ENCODE peak calls at places on chromosomes 3 and 15, in nine cellular contexts. M, C, Q, Y, U, H, O, G and F are unnamed samples.

GRCh38 chr15:62119224-62119925 is 45.7 kb downstream of the C2CD4B start:
- DNase-seq in M (peak; percentile 97), C (no peak), Q (peak; percentile 36), Y (no peak), U (peak; percentile 23), H (no peak), O (no peak), G (no peak), F (peak; percentile 66)

GRCh38 chr15:49093252-49094105 is 47.2 kb upstream of the SECISBP2L start:
- DNase-seq in M (no peak), C (no peak), Q (no peak), Y (no peak), U (no peak), H (no peak), O (no peak), G (no peak), F (no peak)

GRCh38 chr3:57961828-57962447 is 46.3 kb upstream of the FLNB start:
- DNase-seq in M (peak; percentile 61), C (no peak), Q (no peak), Y (no peak), U (no peak), H (no peak), O (no peak), G (peak; percentile 7), F (no peak)

GRCh38 chr3:43995078-43995928 is 246.4 kb upstream of the TOPAZ1 start:
- DNase-seq in M (no peak), C (no peak), Q (no peak), Y (no peak), U (no peak), H (peak; percentile 77), O (peak; percentile 78), G (peak; percentile 51), F (no peak)

GRCh38 chr3:181265750-181266333 is 276.3 kb upstream of the DNAJC19 start:
- DNase-seq in M (no peak), C (no peak), Q (no peak), Y (no peak), U (no peak), H (no peak), O (no peak), G (peak; percentile 75), F (no peak)

GRCh38 chr3:34793066-34793465 is 846.3 kb upstream of the ARPP21 start:
- DNase-seq in M (no peak), C (no peak), Q (no peak), Y (no peak), U (no peak), H (no peak), O (no peak), G (no peak), F (no peak)

GRCh38 chr3:47636225-47636624 is 57.6 kb upstream of the CSPG5 start:
- DNase-seq in M (no peak), C (no peak), Q (no peak), Y (no peak), U (no peak), H (no peak), O (no peak), G (no peak), F (no peak)

GRCh38 chr15:69656271-69657030 is 203.8 kb downstream of the RPLP1 start:
- DNase-seq in M (no peak), C (peak; percentile 2), Q (peak; percentile 47), Y (no peak), U (no peak), H (no peak), O (no peak), G (no peak), F (no peak)

GRCh38 chr15:92095691-92096090 is 242.2 kb downstream of the SLCO3A1 start:
- DNase-seq in M (no peak), C (no peak), Q (no peak), Y (no peak), U (no peak), H (no peak), O (no peak), G (peak; percentile 68), F (no peak)

GRCh38 chr3:111831840-111832239 is 27.2 kb upstream of the PHLDB2 start:
- DNase-seq in M (no peak), C (no peak), Q (no peak), Y (peak; percentile 66), U (no peak), H (no peak), O (no peak), G (no peak), F (no peak)

GRCh38 chr3:42183991-42184621 is 81.9 kb downstream of the CCK start:
- DNase-seq in M (peak; percentile 11), C (no peak), Q (no peak), Y (no peak), U (no peak), H (no peak), O (no peak), G (no peak), F (no peak)

GRCh38 chr3:56966509-56966908 is 94.0 kb upstream of the SPATA12 start:
- DNase-seq in M (no peak), C (no peak), Q (no peak), Y (no peak), U (no peak), H (no peak), O (no peak), G (no peak), F (no peak)

GRCh38 chr3:68666409-68667193 is 265.7 kb downstream of the TAFA4 start:
- DNase-seq in M (no peak), C (no peak), Q (no peak), Y (no peak), U (no peak), H (no peak), O (no peak), G (no peak), F (no peak)

GRCh38 chr3:150170843-150171513 is 200.3 kb upstream of the PFN2 start:
- DNase-seq in M (peak; percentile 43), C (no peak), Q (no peak), Y (peak; percentile 72), U (no peak), H (no peak), O (no peak), G (peak; percentile 37), F (no peak)

GRCh38 chr15:73927476-73928240 is 1.4 kb downstream of the LOXL1 start:
- DNase-seq in M (peak; percentile 51), C (peak; percentile 68), Q (peak; percentile 78), Y (no peak), U (no peak), H (peak; percentile 82), O (peak; percentile 97), G (peak; percentile 35), F (no peak)

GRCh38 chr3:5806192-5806591 is 618.7 kb downstream of the EDEM1 start:
- DNase-seq in M (no peak), C (no peak), Q (peak; percentile 12), Y (no peak), U (no peak), H (peak; percentile 41), O (no peak), G (no peak), F (no peak)

DNA sequence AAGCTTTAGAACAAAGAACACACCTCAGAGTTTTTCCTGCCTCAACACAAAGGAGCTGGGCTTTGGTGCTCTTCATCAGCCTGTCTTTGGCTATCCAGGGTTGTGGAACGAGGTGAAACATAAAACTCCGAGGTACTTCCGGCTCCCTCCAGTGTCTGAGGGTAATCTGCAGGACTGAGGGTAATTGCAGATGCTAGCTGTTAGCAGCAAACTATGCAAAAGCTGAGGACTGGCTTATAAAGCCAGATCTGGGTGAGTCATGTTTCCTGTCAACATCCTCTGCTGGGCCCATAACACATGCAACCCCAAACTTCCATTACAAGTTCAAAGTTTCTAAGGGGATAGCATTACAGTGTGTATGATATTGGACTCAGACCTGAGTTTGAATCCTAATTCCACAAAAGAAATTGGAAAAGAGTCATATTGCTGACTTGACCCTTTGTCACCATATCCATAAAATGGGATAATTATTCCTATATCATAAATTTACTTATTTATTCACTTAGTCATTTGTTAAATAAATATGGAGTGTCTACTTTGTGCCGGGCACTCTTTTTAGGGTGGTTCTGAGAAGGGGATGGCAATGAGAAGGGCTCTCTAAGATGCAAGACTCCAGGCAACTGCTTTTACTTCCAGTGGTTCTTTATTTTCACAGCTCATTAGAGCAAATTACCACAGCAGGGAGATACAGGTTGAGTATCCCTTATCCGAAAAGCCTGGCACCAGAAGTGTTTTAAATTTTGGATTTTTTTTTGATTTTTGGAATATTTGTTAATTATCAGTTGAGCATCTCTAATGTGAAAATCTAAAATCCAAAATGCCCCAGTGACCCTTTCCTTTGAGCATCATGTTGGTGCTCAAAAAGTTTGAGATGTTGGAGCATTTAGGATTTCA is 9.5 kb upstream of the TRIM69 start:
- DNase-seq in M (peak; percentile 94), C (peak; percentile 78), Q (peak; percentile 26), Y (no peak), U (peak; percentile 37), H (no peak), O (no peak), G (peak; percentile 95), F (peak; percentile 83)
- H3K27ac ChIP-seq in M (peak overlapping the region; percentile 54), C (peak overlapping the region; percentile 95), Q (peak overlapping the region; percentile 96), Y (peak overlapping the region; percentile 99), U (peak overlapping the region; percentile 99), H (no peak overlapping the region), O (peak overlapping the region; percentile 98), G (peak overlapping the region; percentile 94), F (peak overlapping the region; percentile 77)

GRCh38 chr3:99250821-99251355 is 349.4 kb upstream of the DCBLD2 start:
- DNase-seq in M (no peak), C (no peak), Q (no peak), Y (no peak), U (peak; percentile 30), H (no peak), O (no peak), G (no peak), F (no peak)
- H3K4me1 ChIP-seq in M (peaks cover 3% of the 10 kb centered on the region), C (no peaks in the 10 kb centered on the region), Q (no peaks in the 10 kb centered on the region), Y (peaks cover 9% of the 10 kb centered on the region), U (no peaks in the 10 kb centered on the region), H (no peaks in the 10 kb centered on the region), O (peaks cover 3% of the 10 kb centered on the region), G (no peaks in the 10 kb centered on the region), F (peaks cover 7% of the 10 kb centered on the region)

DNA sequence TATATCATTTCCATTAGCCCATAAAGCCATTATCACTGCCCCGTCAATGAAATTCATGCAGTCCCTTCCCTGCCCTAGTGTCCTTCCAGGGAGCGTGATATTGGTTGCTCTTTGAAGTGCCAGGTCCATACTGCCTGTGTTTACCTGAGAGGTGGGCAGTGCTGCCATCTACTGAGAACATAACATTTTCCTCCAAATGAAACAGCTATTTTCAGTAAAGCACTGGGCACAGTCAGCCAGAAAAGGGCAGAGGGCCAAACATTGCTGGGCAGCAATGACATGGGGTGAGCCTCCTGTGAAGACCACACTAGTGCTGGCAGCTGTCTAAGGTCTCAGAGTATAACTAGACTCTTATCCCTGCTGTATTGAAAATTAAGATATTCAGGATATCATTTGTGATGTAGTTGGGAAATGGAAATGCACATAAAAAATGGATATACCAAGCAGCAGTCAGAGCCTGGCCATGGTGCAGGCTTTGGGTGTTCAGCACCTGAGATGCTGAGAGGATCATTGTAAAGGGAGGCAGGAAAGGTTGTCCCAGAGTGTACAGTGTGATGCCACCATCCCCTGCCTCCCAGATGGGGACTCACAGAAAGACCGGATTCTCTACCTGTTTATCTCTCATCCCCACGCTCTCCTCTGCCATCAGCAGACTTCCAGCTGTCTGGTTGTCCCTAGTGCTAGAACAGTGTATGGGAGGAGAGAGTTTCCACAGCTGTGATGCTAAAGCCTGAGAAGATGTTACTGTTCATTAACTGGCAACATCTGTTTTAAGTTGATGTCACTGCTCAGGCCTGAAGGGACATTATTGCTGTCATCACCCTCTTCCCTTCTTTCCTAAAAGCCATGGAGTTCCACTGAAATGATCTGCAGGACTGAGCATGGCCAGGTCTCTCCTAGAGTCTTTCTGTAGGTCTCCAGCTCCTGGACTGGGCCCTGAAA is 108.8 kb downstream of the ARNT2 start:
- DNase-seq in M (no peak), C (no peak), Q (peak; percentile 20), Y (peak; percentile 84), U (no peak), H (no peak), O (no peak), G (peak; percentile 21), F (no peak)
- H3K27ac ChIP-seq in M (peak overlapping the region; percentile 3), C (no peak overlapping the region), Q (no peak overlapping the region), Y (no peak overlapping the region), U (peak overlapping the region; percentile 70), H (no peak overlapping the region), O (no peak overlapping the region), G (no peak overlapping the region), F (no peak overlapping the region)

GRCh38 chr3:6861989-6862879 is 1.3 kb downstream of the GRM7 start:
- DNase-seq in M (no peak), C (no peak), Q (no peak), Y (no peak), U (no peak), H (peak; percentile 40), O (peak; percentile 59), G (no peak), F (no peak)
- H3K4me1 ChIP-seq in M (no peaks in the 10 kb centered on the region), C (no peaks in the 10 kb centered on the region), Q (no peaks in the 10 kb centered on the region), Y (peaks cover 7% of the 10 kb centered on the region), U (no peaks in the 10 kb centered on the region), H (peaks cover 14% of the 10 kb centered on the region), O (no peaks in the 10 kb centered on the region), G (no peaks in the 10 kb centered on the region), F (no peaks in the 10 kb centered on the region)